ENCODE peak calls at places on chromosomes 7 and 10, in eight cellular contexts. One of them, this sample, is unnamed.

GRCh38 chr10:98980353-98980752 is 255.3 kb downstream of the HPSE2 start:
- DNase-seq in iPS-NIHi11: no peak
- DNase-seq in CD8-positive, alpha-beta T cell: no peak
- DNase-seq in hypothalamus: no peak
- DNase-seq in NCI-H2107: no peak
- DNase-seq in DMS 273 treated with DMSO at 0.1 percent for 48 hours: no peak
- DNase-seq in nephron progenitor cell: no peak
- DNase-seq in NCI-H446 treated with DMSO at 0.1 percent for 48 hours: no peak
- DNase-seq in this sample: no peak

GRCh38 chr7:43496596-43496995 is 86.3 kb upstream of the STK17A start:
- DNase-seq in iPS-NIHi11: no peak
- DNase-seq in CD8-positive, alpha-beta T cell: no peak
- DNase-seq in hypothalamus: no peak
- DNase-seq in NCI-H2107: no peak
- DNase-seq in DMS 273 treated with DMSO at 0.1 percent for 48 hours: no peak
- DNase-seq in nephron progenitor cell: no peak
- DNase-seq in NCI-H446 treated with DMSO at 0.1 percent for 48 hours: no peak
- DNase-seq in this sample: no peak

GRCh38 chr10:32893431-32893830 is 64.6 kb downstream of the ITGB1 start:
- DNase-seq in iPS-NIHi11: peak
- DNase-seq in CD8-positive, alpha-beta T cell: no peak
- DNase-seq in hypothalamus: no peak
- DNase-seq in NCI-H2107: no peak
- DNase-seq in DMS 273 treated with DMSO at 0.1 percent for 48 hours: no peak
- DNase-seq in nephron progenitor cell: no peak
- DNase-seq in NCI-H446 treated with DMSO at 0.1 percent for 48 hours: no peak
- DNase-seq in this sample: no peak

GRCh38 chr10:44968101-44968886 is 8.7 kb downstream of the RASSF4 start:
- DNase-seq in iPS-NIHi11: no peak
- DNase-seq in CD8-positive, alpha-beta T cell: peak
- DNase-seq in hypothalamus: no peak
- DNase-seq in NCI-H2107: no peak
- DNase-seq in DMS 273 treated with DMSO at 0.1 percent for 48 hours: no peak
- DNase-seq in nephron progenitor cell: no peak
- DNase-seq in NCI-H446 treated with DMSO at 0.1 percent for 48 hours: no peak
- DNase-seq in this sample: peak

GRCh38 chr10:61836888-61837747 is 64.4 kb upstream of the ARID5B start:
- DNase-seq in iPS-NIHi11: no peak
- DNase-seq in CD8-positive, alpha-beta T cell: no peak
- DNase-seq in hypothalamus: no peak
- DNase-seq in NCI-H2107: no peak
- DNase-seq in DMS 273 treated with DMSO at 0.1 percent for 48 hours: no peak
- DNase-seq in nephron progenitor cell: no peak
- DNase-seq in NCI-H446 treated with DMSO at 0.1 percent for 48 hours: no peak
- DNase-seq in this sample: peak

GRCh38 chr7:355568-355967 is 65.6 kb downstream of the FOXL3 start:
- DNase-seq in iPS-NIHi11: no peak
- DNase-seq in CD8-positive, alpha-beta T cell: no peak
- DNase-seq in hypothalamus: no peak
- DNase-seq in NCI-H2107: no peak
- DNase-seq in DMS 273 treated with DMSO at 0.1 percent for 48 hours: no peak
- DNase-seq in nephron progenitor cell: no peak
- DNase-seq in NCI-H446 treated with DMSO at 0.1 percent for 48 hours: no peak
- DNase-seq in this sample: no peak

GRCh38 chr10:46547331-46547880 is 9.1 kb downstream of the GPRIN2 start:
- DNase-seq in iPS-NIHi11: no peak
- DNase-seq in CD8-positive, alpha-beta T cell: no peak
- DNase-seq in hypothalamus: no peak
- DNase-seq in NCI-H2107: no peak
- DNase-seq in DMS 273 treated with DMSO at 0.1 percent for 48 hours: no peak
- DNase-seq in nephron progenitor cell: peak
- DNase-seq in NCI-H446 treated with DMSO at 0.1 percent for 48 hours: no peak
- DNase-seq in this sample: no peak

GRCh38 chr7:95509199-95509598 is 23.5 kb downstream of the ASB4 start:
- DNase-seq in iPS-NIHi11: peak
- DNase-seq in CD8-positive, alpha-beta T cell: no peak
- DNase-seq in hypothalamus: peak
- DNase-seq in NCI-H2107: peak
- DNase-seq in DMS 273 treated with DMSO at 0.1 percent for 48 hours: no peak
- DNase-seq in nephron progenitor cell: peak
- DNase-seq in NCI-H446 treated with DMSO at 0.1 percent for 48 hours: no peak
- DNase-seq in this sample: peak

GRCh38 chr7:16420649-16421332 is 547 bp downstream of the CRPPA start:
- DNase-seq in iPS-NIHi11: peak
- DNase-seq in CD8-positive, alpha-beta T cell: peak
- DNase-seq in hypothalamus: peak
- DNase-seq in NCI-H2107: peak
- DNase-seq in DMS 273 treated with DMSO at 0.1 percent for 48 hours: peak
- DNase-seq in nephron progenitor cell: peak
- DNase-seq in NCI-H446 treated with DMSO at 0.1 percent for 48 hours: peak
- DNase-seq in this sample: peak

GRCh38 chr7:2730846-2731770 is 43.1 kb downstream of the AMZ1 start:
- DNase-seq in iPS-NIHi11: no peak
- DNase-seq in CD8-positive, alpha-beta T cell: no peak
- DNase-seq in hypothalamus: no peak
- DNase-seq in NCI-H2107: no peak
- DNase-seq in DMS 273 treated with DMSO at 0.1 percent for 48 hours: no peak
- DNase-seq in nephron progenitor cell: no peak
- DNase-seq in NCI-H446 treated with DMSO at 0.1 percent for 48 hours: no peak
- DNase-seq in this sample: no peak

GRCh38 chr10:14025790-14026189 is 304.9 kb downstream of the FRMD4A start:
- DNase-seq in iPS-NIHi11: no peak
- DNase-seq in CD8-positive, alpha-beta T cell: no peak
- DNase-seq in hypothalamus: no peak
- DNase-seq in NCI-H2107: no peak
- DNase-seq in DMS 273 treated with DMSO at 0.1 percent for 48 hours: no peak
- DNase-seq in nephron progenitor cell: no peak
- DNase-seq in NCI-H446 treated with DMSO at 0.1 percent for 48 hours: no peak
- DNase-seq in this sample: no peak

GRCh38 chr7:151319189-151319588 is 22.4 kb upstream of the NUB1 start:
- DNase-seq in iPS-NIHi11: no peak
- DNase-seq in CD8-positive, alpha-beta T cell: no peak
- DNase-seq in hypothalamus: no peak
- DNase-seq in NCI-H2107: no peak
- DNase-seq in DMS 273 treated with DMSO at 0.1 percent for 48 hours: no peak
- DNase-seq in nephron progenitor cell: no peak
- DNase-seq in NCI-H446 treated with DMSO at 0.1 percent for 48 hours: no peak
- DNase-seq in this sample: no peak

GRCh38 chr10:120979435-120980315 is 128.5 kb downstream of the WDR11 start:
- DNase-seq in iPS-NIHi11: peak
- DNase-seq in CD8-positive, alpha-beta T cell: no peak
- DNase-seq in hypothalamus: peak
- DNase-seq in NCI-H2107: no peak
- DNase-seq in DMS 273 treated with DMSO at 0.1 percent for 48 hours: no peak
- DNase-seq in nephron progenitor cell: peak
- DNase-seq in NCI-H446 treated with DMSO at 0.1 percent for 48 hours: no peak
- DNase-seq in this sample: peak

GRCh38 chr10:5975641-5976473 is 1.5 kb downstream of the IL15RA start:
- DNase-seq in iPS-NIHi11: no peak
- DNase-seq in CD8-positive, alpha-beta T cell: peak
- DNase-seq in hypothalamus: no peak
- DNase-seq in NCI-H2107: no peak
- DNase-seq in DMS 273 treated with DMSO at 0.1 percent for 48 hours: no peak
- DNase-seq in nephron progenitor cell: no peak
- DNase-seq in NCI-H446 treated with DMSO at 0.1 percent for 48 hours: no peak
- DNase-seq in this sample: peak

GRCh38 chr7:41039386-41040315 is 663.2 kb downstream of the INHBA start:
- DNase-seq in iPS-NIHi11: no peak
- DNase-seq in CD8-positive, alpha-beta T cell: no peak
- DNase-seq in hypothalamus: no peak
- DNase-seq in NCI-H2107: no peak
- DNase-seq in DMS 273 treated with DMSO at 0.1 percent for 48 hours: no peak
- DNase-seq in nephron progenitor cell: peak
- DNase-seq in NCI-H446 treated with DMSO at 0.1 percent for 48 hours: no peak
- DNase-seq in this sample: peak

GRCh38 chr10:34024708-34025425 is 690.4 kb upstream of the NRP1 start:
- DNase-seq in iPS-NIHi11: peak
- DNase-seq in CD8-positive, alpha-beta T cell: no peak
- DNase-seq in hypothalamus: no peak
- DNase-seq in NCI-H2107: no peak
- DNase-seq in DMS 273 treated with DMSO at 0.1 percent for 48 hours: no peak
- DNase-seq in nephron progenitor cell: no peak
- DNase-seq in NCI-H446 treated with DMSO at 0.1 percent for 48 hours: no peak
- DNase-seq in this sample: no peak

GRCh38 chr7:13139436-13139835 is 452.0 kb downstream of the ARL4A start:
- DNase-seq in iPS-NIHi11: no peak
- DNase-seq in CD8-positive, alpha-beta T cell: no peak
- DNase-seq in hypothalamus: no peak
- DNase-seq in NCI-H2107: no peak
- DNase-seq in DMS 273 treated with DMSO at 0.1 percent for 48 hours: no peak
- DNase-seq in nephron progenitor cell: no peak
- DNase-seq in NCI-H446 treated with DMSO at 0.1 percent for 48 hours: no peak
- DNase-seq in this sample: no peak

GRCh38 chr10:110368002-110368401 is 63.3 kb upstream of the SMNDC1 start:
- DNase-seq in iPS-NIHi11: no peak
- DNase-seq in CD8-positive, alpha-beta T cell: no peak
- DNase-seq in hypothalamus: no peak
- DNase-seq in NCI-H2107: no peak
- DNase-seq in DMS 273 treated with DMSO at 0.1 percent for 48 hours: no peak
- DNase-seq in nephron progenitor cell: no peak
- DNase-seq in NCI-H446 treated with DMSO at 0.1 percent for 48 hours: no peak
- DNase-seq in this sample: peak

GRCh38 chr10:13585195-13585751 is 1.5 kb upstream of the PRPF18 start:
- DNase-seq in iPS-NIHi11: no peak
- DNase-seq in CD8-positive, alpha-beta T cell: no peak
- DNase-seq in hypothalamus: no peak
- DNase-seq in NCI-H2107: no peak
- DNase-seq in DMS 273 treated with DMSO at 0.1 percent for 48 hours: no peak
- DNase-seq in nephron progenitor cell: no peak
- DNase-seq in NCI-H446 treated with DMSO at 0.1 percent for 48 hours: no peak
- DNase-seq in this sample: no peak

GRCh38 chr7:36777062-36777461 is 52.8 kb upstream of the AOAH start:
- DNase-seq in iPS-NIHi11: no peak
- DNase-seq in CD8-positive, alpha-beta T cell: peak
- DNase-seq in hypothalamus: no peak
- DNase-seq in NCI-H2107: no peak
- DNase-seq in DMS 273 treated with DMSO at 0.1 percent for 48 hours: no peak
- DNase-seq in nephron progenitor cell: no peak
- DNase-seq in NCI-H446 treated with DMSO at 0.1 percent for 48 hours: no peak
- DNase-seq in this sample: no peak

GRCh38 chr10:131862548-131862947 is 38.3 kb upstream of the PPP2R2D start:
- DNase-seq in iPS-NIHi11: no peak
- DNase-seq in CD8-positive, alpha-beta T cell: no peak
- DNase-seq in hypothalamus: no peak
- DNase-seq in NCI-H2107: no peak
- DNase-seq in DMS 273 treated with DMSO at 0.1 percent for 48 hours: no peak
- DNase-seq in nephron progenitor cell: no peak
- DNase-seq in NCI-H446 treated with DMSO at 0.1 percent for 48 hours: no peak
- DNase-seq in this sample: no peak

GRCh38 chr10:92419740-92420553 is 129.0 kb downstream of the MARCHF5 start:
- DNase-seq in iPS-NIHi11: peak
- DNase-seq in CD8-positive, alpha-beta T cell: no peak
- DNase-seq in hypothalamus: no peak
- DNase-seq in NCI-H2107: no peak
- DNase-seq in DMS 273 treated with DMSO at 0.1 percent for 48 hours: no peak
- DNase-seq in nephron progenitor cell: no peak
- DNase-seq in NCI-H446 treated with DMSO at 0.1 percent for 48 hours: no peak
- DNase-seq in this sample: peak

GRCh38 chr7:94206295-94206694 is 188.4 kb upstream of the COL1A2 start:
- DNase-seq in iPS-NIHi11: no peak
- DNase-seq in CD8-positive, alpha-beta T cell: no peak
- DNase-seq in hypothalamus: no peak
- DNase-seq in NCI-H2107: no peak
- DNase-seq in DMS 273 treated with DMSO at 0.1 percent for 48 hours: no peak
- DNase-seq in nephron progenitor cell: no peak
- DNase-seq in NCI-H446 treated with DMSO at 0.1 percent for 48 hours: no peak
- DNase-seq in this sample: peak